ENCODE peak calls at places on chromosome 2, in five cellular contexts. W is endothelial cell; Q is left ventricle myocardium superior; O is stimulated activated CD8-positive, alpha-beta memory T cell treated with anti-CD3 and anti-CD28 coated beads, Interleukin-15, amount 100 ng/mL, for 48 hours; I is left ventricle myocardium inferior. Z is an unnamed sample.

GRCh38 chr2:238379096-238379810 is 47.5 kb upstream of the ASB1 start:
- DNase-seq in W (no peak), Q (peak; percentile 30), O (peak; percentile 19), I (no peak), Z (no peak)

GRCh38 chr2:36493221-36493620 is 104.7 kb downstream of the FEZ2 start:
- DNase-seq in W (no peak), Q (no peak), O (no peak), I (no peak), Z (no peak)

GRCh38 chr2:74894261-74895030 is 60.5 kb downstream of the HK2 start:
- DNase-seq in W (no peak), Q (no peak), O (no peak), I (no peak), Z (no peak)

GRCh38 chr2:120245520-120245835 is 7.2 kb upstream of the RALB start:
- DNase-seq in W (no peak), Q (no peak), O (no peak), I (no peak), Z (no peak)

GRCh38 chr2:37215255-37215654 is 16.1 kb downstream of the CEBPZ start:
- DNase-seq in W (no peak), Q (no peak), O (no peak), I (no peak), Z (no peak)

GRCh38 chr2:182618672-182619079 is 97.4 kb upstream of the DNAJC10 start:
- DNase-seq in W (no peak), Q (no peak), O (no peak), I (no peak), Z (no peak)

GRCh38 chr2:134739879-134740301 is 21.1 kb upstream of the TMEM163 start:
- DNase-seq in W (no peak), Q (no peak), O (no peak), I (no peak), Z (no peak)

GRCh38 chr2:126990605-126991532 is 92.2 kb downstream of the TEX51 start:
- DNase-seq in W (no peak), Q (no peak), O (no peak), I (no peak), Z (no peak)

GRCh38 chr2:16615687-16616615 is 49.7 kb downstream of the CYRIA start:
- DNase-seq in W (no peak), Q (peak; percentile 58), O (no peak), I (peak; percentile 50), Z (peak; percentile 55)

GRCh38 chr2:46073540-46074018 is 223.6 kb upstream of the EPAS1 start:
- DNase-seq in W (peak; percentile 29), Q (no peak), O (no peak), I (no peak), Z (no peak)

GRCh38 chr2:86039178-86039962 is 66.3 kb downstream of the POLR1A start:
- DNase-seq in W (no peak), Q (no peak), O (no peak), I (no peak), Z (no peak)

GRCh38 chr2:56505885-56506284 is 322.1 kb downstream of the CCDC85A start:
- DNase-seq in W (no peak), Q (no peak), O (no peak), I (no peak), Z (no peak)

GRCh38 chr2:65413610-65414009 is 18.8 kb downstream of the SPRED2 start:
- DNase-seq in W (no peak), Q (no peak), O (no peak), I (no peak), Z (no peak)

GRCh38 chr2:230614040-230614439 is 98.6 kb upstream of the CAB39 start:
- DNase-seq in W (no peak), Q (no peak), O (no peak), I (no peak), Z (no peak)

GRCh38 chr2:192265751-192266150 is 71.0 kb upstream of the TMEFF2 start:
- DNase-seq in W (no peak), Q (no peak), O (no peak), I (no peak), Z (no peak)

GRCh38 chr2:69828913-69829242 is 582 bp upstream of the GMCL1 start:
- DNase-seq in W (no peak), Q (no peak), O (no peak), I (no peak), Z (no peak)